ENCODE peak calls at places on chromosome 5, in nine cellular contexts. T is CD4-positive, CD25-positive, alpha-beta regulatory T cell; I is H1; S is astrocyte of the spinal cord; E is left lung; K is effector memory CD4-positive, alpha-beta T cell; N is mesendoderm; B is heart left ventricle; W is fibroblast of the aortic adventitia. D is an unnamed sample.

GRCh38 chr5:143428155-143428554 is 24.7 kb upstream of the NR3C1 start:
- DNase-seq in I (no peak), T (no peak), S (no peak), W (no peak), N (no peak), B (no peak), E (no peak), K (no peak), D (no peak)

GRCh38 chr5:129960831-129961230 is 56.6 kb downstream of the CHSY3 start:
- DNase-seq in B (no peak), S (no peak), N (no peak), E (no peak), W (peak; percentile 9), I (no peak), T (no peak), K (no peak), D (no peak)

GRCh38 chr5:17966636-17967402 is 332.6 kb downstream of the TAF11L14 start:
- DNase-seq in S (no peak), N (no peak), I (no peak), E (no peak), W (no peak), K (no peak), T (no peak), B (no peak), D (no peak)

GRCh38 chr5:87007737-87008136 is 259.9 kb upstream of the RASA1 start:
- DNase-seq in W (no peak), T (no peak), E (no peak), B (no peak), I (no peak), S (no peak), K (no peak), N (no peak), D (no peak)

GRCh38 chr5:137316346-137316736 is 182.8 kb downstream of the SPOCK1 start:
- DNase-seq in W (peak; percentile 82), K (no peak), S (peak; percentile 23), E (no peak), I (no peak), N (no peak), B (no peak), T (no peak), D (no peak)

GRCh38 chr5:80147119-80147815 is 108.6 kb downstream of the SERINC5 start:
- DNase-seq in E (no peak), W (no peak), B (no peak), S (no peak), N (no peak), K (no peak), T (no peak), I (no peak), D (no peak)

GRCh38 chr5:34897646-34898045 is 17.7 kb downstream of the RAD1 start:
- DNase-seq in K (no peak), B (no peak), W (no peak), I (no peak), E (no peak), S (no peak), N (no peak), T (no peak), D (no peak)

GRCh38 chr5:103461223-103461622 is 101.4 kb downstream of the NUDT12 start:
- DNase-seq in I (no peak), W (peak; percentile 67), K (no peak), E (no peak), N (no peak), B (no peak), T (no peak), S (peak; percentile 86), D (no peak)

GRCh38 chr5:74766348-74766886 is 500 bp downstream of the GFM2 start:
- DNase-seq in S (peak; percentile 61), T (peak; percentile 80), N (peak; percentile 71), B (no peak), K (peak; percentile 5), I (no peak), E (no peak), W (peak; percentile 57), D (no peak)

GRCh38 chr5:95668728-95669127 is 14.1 kb downstream of the SPATA9 start:
- DNase-seq in B (no peak), W (peak; percentile 14), K (no peak), I (no peak), T (no peak), S (peak; percentile 27), N (no peak), E (no peak), D (no peak)

DNA sequence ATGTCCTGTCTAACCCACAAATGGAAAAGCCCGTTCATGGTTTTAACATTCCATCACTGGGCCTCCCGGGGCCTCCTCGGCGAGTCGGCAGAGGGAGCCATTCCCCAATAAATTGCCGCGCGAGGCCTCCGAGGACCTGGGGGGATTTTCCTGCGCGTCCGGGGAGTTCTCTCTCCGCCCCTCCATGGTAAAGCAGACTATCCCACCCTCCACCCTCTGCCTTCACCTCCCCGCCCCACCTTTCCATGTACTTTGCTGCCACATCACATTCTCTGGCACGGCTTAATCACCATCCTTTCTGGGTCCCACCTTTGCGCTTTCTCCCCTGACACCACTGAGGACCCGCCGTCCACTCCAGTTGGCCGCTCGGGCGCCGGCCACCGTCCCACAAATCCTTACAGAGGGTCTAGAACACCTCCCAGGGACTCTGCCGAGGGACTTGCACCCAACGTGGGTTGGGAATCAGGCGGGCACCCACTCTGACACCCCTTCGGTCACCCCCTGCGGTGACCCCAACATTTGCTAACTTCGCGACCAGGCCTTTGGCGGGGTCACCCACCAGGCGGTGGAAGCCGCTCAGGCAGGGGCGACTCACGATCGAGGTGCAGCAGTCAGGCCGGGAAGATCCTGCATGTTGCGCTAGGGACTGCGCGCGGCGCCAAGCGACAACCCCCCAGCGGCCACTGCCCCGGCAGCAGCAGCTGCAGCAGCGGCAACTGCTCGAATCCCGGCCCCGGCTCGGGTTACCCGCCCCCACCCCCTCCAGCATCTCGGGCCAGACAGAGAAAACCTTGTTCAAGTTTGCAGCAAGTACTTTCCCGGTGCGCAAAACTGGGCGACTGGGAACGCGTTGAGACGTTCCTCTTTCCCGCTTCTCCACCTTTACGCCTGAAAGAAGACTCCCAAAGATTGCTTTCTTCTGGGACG is at the start of gene MEGF10:
- DNase-seq in S (peak; percentile 66), K (no peak), T (no peak), W (peak; percentile 48), I (peak; percentile 84), E (peak; percentile 73), N (peak; percentile 87), B (no peak), D (no peak)
- H3K4me3 ChIP-seq in S (peak within 1 kb of the TSS; percentile 53), K (no peak within 1 kb of the TSS), T (no peak within 1 kb of the TSS), W (peak within 1 kb of the TSS; percentile 49), I (peak within 1 kb of the TSS; percentile 95), E (no peak within 1 kb of the TSS), N (peak within 1 kb of the TSS; percentile 62), B (peak within 1 kb of the TSS; percentile 46), D (peak within 1 kb of the TSS; percentile 62)

DNA sequence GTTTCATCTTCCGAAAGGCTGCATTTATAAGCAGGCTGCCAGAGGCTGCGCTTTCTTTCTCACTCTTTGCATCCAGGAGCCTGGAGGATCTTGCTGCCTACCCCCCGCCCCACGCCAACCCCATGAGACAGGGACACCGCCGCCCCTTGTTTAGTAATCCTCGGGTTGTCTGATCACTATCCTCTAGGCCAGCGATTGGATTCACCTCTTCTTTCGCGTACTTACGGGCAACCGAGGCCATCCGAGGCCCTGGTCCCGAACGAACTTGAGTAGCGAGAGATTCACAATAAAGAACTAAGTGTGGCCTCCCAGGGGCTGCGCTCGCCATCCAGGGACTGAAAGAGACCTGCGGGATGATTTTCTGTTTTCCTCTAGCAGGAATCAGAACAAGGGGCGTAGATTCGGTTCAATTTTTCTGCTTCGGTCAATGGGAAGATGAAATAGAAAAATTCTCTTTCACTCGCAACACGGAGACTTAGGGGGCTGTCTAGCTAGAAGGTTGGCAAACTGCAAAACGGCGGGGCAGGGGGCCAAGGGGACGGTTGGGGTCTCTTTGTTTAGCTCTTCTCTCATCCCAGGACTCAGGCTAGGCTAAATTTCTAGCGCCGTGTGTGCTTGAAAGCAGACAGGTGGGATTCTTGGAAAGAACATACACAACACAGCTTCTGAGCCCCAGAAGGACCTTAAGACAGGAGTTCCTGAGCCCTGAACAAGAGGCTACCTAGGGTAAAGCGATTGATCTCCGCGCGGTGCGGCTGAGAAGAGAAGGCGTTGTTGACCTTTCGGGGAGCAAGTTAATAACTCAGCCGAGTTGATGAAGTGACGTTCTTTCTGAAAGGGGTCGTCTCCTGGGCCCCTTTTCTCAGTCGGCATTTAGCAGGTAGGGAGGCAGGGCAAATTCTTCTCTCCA is 5.8 kb upstream of the ISL1 start:
- DNase-seq in W (no peak), N (peak; percentile 56), B (no peak), K (no peak), I (no peak), T (no peak), S (no peak), E (no peak), D (no peak)
- H3K4me3 ChIP-seq in W (no peak overlapping the region), N (peak overlapping the region; percentile 1), B (no peak overlapping the region), K (no peak overlapping the region), I (peak overlapping the region; percentile 52), T (no peak overlapping the region), S (no peak overlapping the region), E (no peak overlapping the region), D (no peak overlapping the region)

GRCh38 chr5:31273161-31273560 is 79.7 kb downstream of the CDH6 start:
- DNase-seq in S (no peak), E (no peak), I (no peak), K (no peak), B (no peak), N (no peak), T (no peak), W (peak; percentile 54), D (no peak)
- H3K4me3 ChIP-seq in S (no peak overlapping the region), E (no peak overlapping the region), I (no peak overlapping the region), K (no peak overlapping the region), B (peak overlapping the region; percentile 54), N (no peak overlapping the region), T (no peak overlapping the region), W (no peak overlapping the region), D (no peak overlapping the region)

GRCh38 chr5:150413176-150413901 is 629 bp upstream of the CD74 start:
- DNase-seq in W (no peak), E (no peak), S (no peak), N (no peak), B (no peak), I (no peak), K (no peak), T (no peak), D (no peak)
- H3K4me3 ChIP-seq in W (no peak overlapping the region), E (no peak overlapping the region), S (no peak overlapping the region), N (no peak overlapping the region), B (peak overlapping the region; percentile 66), I (no peak overlapping the region), K (peak overlapping the region; percentile 86), T (peak overlapping the region; percentile 80), D (no peak overlapping the region)

D was measured in breast epithelium.